ENCODE peak calls at places on chromosome 21, in nine cellular contexts. Q is lower lobe of right lung, A is neuronal stem cell, M is Peyer's patch, K is hepatocyte, O is aorta, R is IMR-90, P is cardiac muscle cell, B is MG63. X is an unnamed sample. For H3K36me3, the result is how much of the 10 kb centered on the place peaks cover.

GRCh38 chr21:34611528-34611927 is 3.4 kb downstream of the RCAN1 start:
- DNase-seq in R (no peak), A (no peak), K (no peak), O (no peak), M (no peak), P (no peak), B (no peak), Q (no peak), X (no peak)

GRCh38 chr21:35084869-35085268 is 35.8 kb upstream of the RUNX1 start:
- DNase-seq in A (no peak), R (peak), K (no peak), Q (no peak), O (no peak), P (no peak), M (no peak), B (no peak), X (no peak)

GRCh38 chr21:31447477-31447876 is 103.4 kb upstream of the TIAM1 start:
- DNase-seq in A (no peak), Q (no peak), K (no peak), M (no peak), P (no peak), R (peak), O (no peak), B (peak), X (no peak)

GRCh38 chr21:36183144-36183795 is 26.6 kb downstream of the DOP1B start:
- DNase-seq in K (no peak), R (no peak), A (no peak), M (no peak), B (no peak), Q (no peak), P (no peak), O (peak), X (no peak)

GRCh38 chr21:35428041-35428400 is 378.9 kb upstream of the RUNX1 start:
- DNase-seq in Q (no peak), R (peak), K (no peak), M (no peak), A (no peak), O (no peak), B (no peak), P (no peak), X (no peak)

GRCh38 chr21:44803651-44804050 is 2.0 kb upstream of the UBE2G2 start:
- DNase-seq in B (no peak), P (peak), Q (no peak), M (no peak), K (no peak), R (no peak), A (no peak), O (no peak), X (no peak)

GRCh38 chr21:42574234-42575027 is 60.8 kb downstream of the SLC37A1 start:
- DNase-seq in O (no peak), K (no peak), Q (peak), B (no peak), P (peak), A (no peak), M (peak), R (peak), X (peak)

GRCh38 chr21:30986966-30987365 is 51.3 kb downstream of the KRTAP19-8 start:
- DNase-seq in Q (no peak), A (no peak), K (no peak), B (no peak), M (no peak), P (no peak), R (no peak), O (no peak), X (no peak)

GRCh38 chr21:25934771-25935224 is 200.0 kb downstream of the GABPA start:
- DNase-seq in P (no peak), O (peak), Q (peak), A (no peak), K (peak), B (peak), R (peak), M (no peak), X (no peak)

GRCh38 chr21:34889287-34889536 is 159.9 kb downstream of the RUNX1 start:
- DNase-seq in O (peak), P (peak), M (peak), B (peak), K (peak), R (peak), A (no peak), Q (peak), X (peak)

GRCh38 chr21:33899199-33899598 is 16.4 kb downstream of the ATP5PO start:
- DNase-seq in K (no peak), R (peak), O (no peak), M (no peak), P (no peak), Q (no peak), A (no peak), B (no peak), X (no peak)

GRCh38 chr21:35333831-35334593 is 284.9 kb upstream of the RUNX1 start:
- DNase-seq in R (no peak), A (no peak), P (no peak), B (no peak), K (no peak), O (no peak), Q (peak), M (no peak), X (no peak)

GRCh38 chr21:30434033-30434631 is 4.1 kb downstream of the KRTAP13-4 start:
- DNase-seq in A (peak), B (peak), M (no peak), Q (no peak), K (peak), P (peak), R (no peak), O (no peak), X (no peak)

GRCh38 chr21:31557421-31557955 is 102.0 kb upstream of the SOD1 start:
- DNase-seq in Q (no peak), A (peak), R (no peak), O (peak), B (peak), M (no peak), K (peak), P (peak), X (peak)

GRCh38 chr21:42021751-42022430 is 11.7 kb upstream of the ZBTB21 start:
- DNase-seq in O (no peak), Q (no peak), K (no peak), A (peak), M (no peak), R (no peak), P (no peak), B (no peak), X (no peak)

GRCh38 chr21:17613242-17613676 is 558 bp upstream of the BTG3 start:
- DNase-seq in R (no peak), K (peak), P (no peak), A (peak), M (no peak), B (peak), O (peak), Q (peak), X (no peak)

GRCh38 chr21:17279663-17280062 is 233.2 kb upstream of the CXADR start:
- DNase-seq in A (no peak), O (no peak), K (no peak), R (no peak), B (no peak), Q (no peak), P (no peak), M (no peak), X (no peak)

GRCh38 chr21:42652527-42653491 is 612 bp upstream of the PDE9A start:
- DNase-seq in B (peak), Q (peak), P (peak), A (peak), R (peak), O (peak), K (peak), M (peak), X (peak)

GRCh38 chr21:38626311-38626710 is 128.0 kb upstream of the ERG start:
- DNase-seq in O (no peak), P (no peak), A (no peak), M (no peak), R (no peak), B (no peak), Q (no peak), K (no peak), X (no peak)

GRCh38 chr21:31957631-31958030 is 84.8 kb downstream of the HUNK start:
- DNase-seq in M (no peak), R (no peak), B (no peak), A (no peak), K (no peak), Q (no peak), P (no peak), O (no peak), X (no peak)

GRCh38 chr21:42243026-42243425 is 24.1 kb downstream of the ABCG1 start:
- DNase-seq in R (no peak), P (no peak), A (no peak), B (no peak), M (no peak), O (no peak), Q (peak), K (no peak), X (no peak)

GRCh38 chr21:41489329-41489728 is 18.6 kb downstream of the TMPRSS2 start:
- DNase-seq in Q (no peak), R (no peak), B (no peak), K (no peak), M (peak), P (no peak), A (no peak), O (no peak), X (no peak)

GRCh38 chr21:17780539-17780938 is 38.6 kb downstream of the C21orf91 start:
- DNase-seq in Q (no peak), R (no peak), B (no peak), M (no peak), A (no peak), O (no peak), P (no peak), K (no peak), X (no peak)

GRCh38 chr21:41799763-41800162 is 32.9 kb upstream of the RIPK4 start:
- DNase-seq in O (peak), B (no peak), P (no peak), Q (no peak), A (no peak), K (no peak), M (no peak), R (no peak), X (no peak)

GRCh38 chr21:33325222-33326067 is 675 bp downstream of the IFNAR1 start:
- DNase-seq in B (peak), M (peak), Q (peak), O (peak), K (peak), A (peak), R (peak), P (peak), X (peak)

GRCh38 chr21:40809673-40810072 is 37.3 kb downstream of the DSCAM start:
- DNase-seq in A (no peak), O (no peak), P (no peak), K (no peak), B (no peak), Q (no peak), M (no peak), R (no peak), X (no peak)

GRCh38 chr21:18970416-18970815 is 566.8 kb upstream of the TMPRSS15 start:
- DNase-seq in M (no peak), B (no peak), K (no peak), P (no peak), R (no peak), A (no peak), O (no peak), Q (no peak), X (no peak)

GRCh38 chr21:41932191-41932575 is 21.6 kb downstream of the C2CD2 start:
- DNase-seq in M (no peak), R (peak), O (no peak), P (no peak), B (peak), Q (no peak), A (no peak), K (peak), X (no peak)

GRCh38 chr21:41965447-41966340 is 11.9 kb upstream of the C2CD2 start:
- DNase-seq in O (no peak), Q (no peak), B (no peak), P (no peak), K (no peak), R (no peak), A (no peak), M (peak), X (no peak)

GRCh38 chr21:40732243-40732642 is 114.7 kb downstream of the DSCAM start:
- DNase-seq in B (no peak), R (no peak), A (no peak), O (no peak), M (no peak), P (no peak), K (no peak), Q (no peak), X (no peak)

GRCh38 chr21:17900281-17900989 is 81.3 kb upstream of the C21orf91 start:
- DNase-seq in M (no peak), O (no peak), K (no peak), R (no peak), P (no peak), A (no peak), B (no peak), Q (no peak), X (no peak)

GRCh38 chr21:35801388-35801787 is 258.9 kb downstream of the SETD4 start:
- DNase-seq in O (no peak), M (no peak), K (no peak), P (no peak), B (no peak), Q (no peak), A (no peak), R (no peak), X (no peak)

GRCh38 chr21:27047331-27048314 is 80.7 kb upstream of the ADAMTS5 start:
- DNase-seq in B (no peak), Q (no peak), A (peak), M (no peak), R (peak), K (peak), O (no peak), P (no peak), X (no peak)

GRCh38 chr21:44819283-44820243 is 1.7 kb upstream of the SUMO3 start:
- DNase-seq in O (no peak), R (no peak), A (no peak), K (no peak), M (no peak), B (no peak), P (no peak), Q (no peak), X (peak)

GRCh38 chr21:43757601-43758000 is 18.5 kb downstream of the CSTB start:
- DNase-seq in P (no peak), Q (peak), M (no peak), A (no peak), K (no peak), B (no peak), O (no peak), R (no peak), X (no peak)

GRCh38 chr21:43758132-43758619 is 17.9 kb downstream of the CSTB start:
- DNase-seq in P (no peak), Q (no peak), B (no peak), O (no peak), R (peak), A (no peak), K (no peak), M (no peak), X (no peak)

GRCh38 chr21:43759651-43760050 is 16.5 kb downstream of the CSTB start:
- DNase-seq in B (no peak), O (no peak), M (no peak), K (no peak), A (no peak), R (no peak), P (no peak), Q (no peak), X (no peak)

GRCh38 chr21:43760391-43760958 is 15.6 kb downstream of the CSTB start:
- DNase-seq in P (no peak), M (no peak), R (no peak), O (no peak), B (no peak), K (no peak), Q (no peak), A (no peak), X (no peak)

GRCh38 chr21:43758811-43759210 is 17.3 kb downstream of the CSTB start:
- DNase-seq in Q (no peak), R (no peak), P (no peak), K (no peak), O (no peak), M (no peak), B (no peak), A (no peak), X (no peak)
- H3K36me3 ChIP-seq in Q (half or more), R (half or more), P (under half), K (under half), O (under half), M (under half), B (half or more), A (half or more), X (under half)

GRCh38 chr21:46004168-46004861 is 22.7 kb downstream of the COL6A1 start:
- DNase-seq in K (no peak), O (no peak), R (no peak), P (no peak), M (peak), B (peak), Q (peak), A (no peak), X (no peak)

GRCh38 chr21:46001821-46002681 is 20.5 kb downstream of the COL6A1 start:
- DNase-seq in Q (peak), O (peak), A (no peak), B (peak), M (peak), R (no peak), K (no peak), P (no peak), X (peak)

GRCh38 chr21:46000731-46001641 is 19.4 kb downstream of the COL6A1 start:
- DNase-seq in B (peak), M (peak), R (no peak), K (no peak), P (peak), O (no peak), A (no peak), Q (peak), X (peak)

GRCh38 chr21:46003575-46004007 is 22.0 kb downstream of the COL6A1 start:
- DNase-seq in B (peak), K (no peak), O (peak), M (peak), A (no peak), P (no peak), Q (peak), R (no peak), X (peak)

GRCh38 chr21:46002841-46003574 is 21.4 kb downstream of the COL6A1 start:
- DNase-seq in R (no peak), Q (peak), A (no peak), K (no peak), M (peak), B (no peak), P (no peak), O (peak), X (peak)
- H3K36me3 ChIP-seq in R (half or more), Q (under half), A (under half), K (under half), M (under half), B (half or more), P (under half), O (under half), X (under half)

DNA sequence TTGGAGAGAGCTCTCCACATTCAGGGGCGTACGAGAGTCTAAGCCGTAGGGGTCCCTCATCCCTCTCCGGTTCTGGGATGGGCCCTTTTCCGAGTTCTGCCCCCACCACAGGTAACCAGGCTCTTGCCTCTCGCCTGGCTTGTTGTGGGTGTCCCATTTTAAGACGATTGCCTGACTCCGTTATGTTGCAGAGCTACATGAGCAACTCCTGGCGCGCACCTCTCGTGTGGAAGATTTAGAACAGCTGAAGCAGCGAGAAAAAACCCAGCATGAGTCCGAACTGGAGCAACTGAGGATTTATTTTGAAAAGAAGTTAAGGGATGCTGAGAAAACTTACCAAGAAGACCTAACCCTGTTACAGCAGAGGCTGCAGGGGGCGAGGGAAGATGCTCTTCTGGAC is 29.0 kb downstream of the PCNT start:
- DNase-seq in O (no peak), Q (no peak), K (no peak), B (no peak), A (no peak), M (no peak), R (no peak), P (no peak), X (no peak)
- H3K36me3 ChIP-seq in O (under half), Q (half or more), K (under half), B (half or more), A (half or more), M (under half), R (half or more), P (under half), X (under half)

GRCh38 chr21:46437511-46437910 is 21.2 kb upstream of the DIP2A start:
- DNase-seq in B (no peak), A (no peak), P (no peak), O (no peak), R (no peak), K (no peak), M (no peak), Q (peak), X (peak)
- H3K36me3 ChIP-seq in B (half or more), A (half or more), P (under half), O (under half), R (half or more), K (under half), M (under half), Q (half or more), X (under half)

GRCh38 chr21:45985471-45986315 is 4.1 kb downstream of the COL6A1 start:
- DNase-seq in M (peak), A (no peak), K (no peak), B (no peak), O (peak), P (no peak), Q (peak), R (no peak), X (no peak)
- H3K36me3 ChIP-seq in M (under half), A (under half), K (under half), B (half or more), O (under half), P (under half), Q (under half), R (half or more), X (under half)

GRCh38 chr21:39661740-39662139 is 49.0 kb downstream of the B3GALT5 start:
- DNase-seq in Q (no peak), M (no peak), K (no peak), B (no peak), O (no peak), P (no peak), A (no peak), R (no peak), X (no peak)

GRCh38 chr21:39660596-39660995 is 47.9 kb downstream of the B3GALT5 start:
- DNase-seq in Q (no peak), M (no peak), K (peak), A (no peak), O (no peak), R (peak), B (peak), P (no peak), X (no peak)

GRCh38 chr21:39661121-39661520 is 48.4 kb downstream of the B3GALT5 start:
- DNase-seq in K (no peak), A (no peak), B (no peak), P (no peak), R (no peak), O (no peak), M (no peak), Q (no peak), X (no peak)

GRCh38 chr21:39659070-39659815 is 46.5 kb downstream of the B3GALT5 start:
- DNase-seq in K (no peak), P (no peak), A (no peak), R (no peak), O (no peak), B (no peak), Q (no peak), M (no peak), X (no peak)

DNA sequence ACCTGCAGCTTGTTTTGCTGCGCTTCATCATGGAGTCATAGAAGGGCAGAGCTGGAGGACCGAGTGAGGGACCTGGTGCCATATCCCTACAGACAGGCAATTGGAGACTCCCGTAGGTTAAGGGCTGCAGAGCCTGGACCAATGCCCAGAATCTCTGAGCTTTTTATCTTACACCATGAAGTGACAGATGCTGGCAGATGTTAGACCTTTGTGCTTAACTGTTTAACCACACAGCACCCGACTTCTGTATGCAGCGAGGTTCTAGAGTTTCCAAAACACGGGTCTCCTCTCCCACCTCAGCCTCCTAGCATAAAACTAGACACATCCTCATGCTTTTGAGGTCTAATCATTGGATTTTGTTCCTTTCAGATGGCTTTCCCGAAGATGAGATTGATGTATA is 47.5 kb downstream of the B3GALT5 start:
- DNase-seq in M (no peak), Q (no peak), K (peak), B (peak), O (no peak), P (no peak), A (no peak), R (peak), X (peak)
- H3K36me3 ChIP-seq in M (under half), Q (under half), K (under half), B (under half), O (under half), P (under half), A (under half), R (under half), X (under half)

X was measured in mucosa of descending colon.